ENCODE peak calls at places on chromosome 22, in ten cellular contexts. L is AG09309; Y is omental fat pad; N is PC-9; Q is brain microvascular endothelial cell; V is CD8-positive, alpha-beta T cell; U is AG04449; W is fibroblast of pulmonary artery; A is endothelial cell; X is fibroblast of mammary gland. C is an unnamed sample.

GRCh38 chr22:32473388-32473952 is 1.1 kb upstream of the FBXO7 start:
- DNase-seq in A (peak), N (peak), Q (peak), X (peak), W (peak), U (no peak), L (peak), Y (no peak), V (peak), C (peak)

GRCh38 chr22:17777005-17777716 is 2.9 kb upstream of the BID start:
- DNase-seq in L (no peak), A (no peak), Y (no peak), N (no peak), Q (no peak), X (no peak), V (peak), W (no peak), U (no peak), C (no peak)

GRCh38 chr22:41350087-41350486 is 31.7 kb upstream of the TEF start:
- DNase-seq in Q (peak), X (peak), A (no peak), N (no peak), L (no peak), V (no peak), W (no peak), Y (no peak), U (no peak), C (no peak)

GRCh38 chr22:24474221-24474620 is 20.9 kb upstream of the UPB1 start:
- DNase-seq in U (peak), A (no peak), Y (no peak), V (no peak), N (peak), L (peak), W (peak), X (peak), Q (peak), C (peak)

GRCh38 chr22:27207907-27208306 is 550.5 kb downstream of the MIAT start:
- DNase-seq in A (no peak), Y (no peak), X (peak), V (no peak), L (peak), U (no peak), N (no peak), Q (peak), W (peak), C (no peak)

GRCh38 chr22:45563362-45564040 is 60.8 kb downstream of the FBLN1 start:
- DNase-seq in Q (no peak), X (no peak), Y (no peak), N (no peak), W (no peak), L (no peak), V (no peak), A (no peak), U (no peak), C (no peak)

GRCh38 chr22:45960477-45961386 is 16.2 kb downstream of the WNT7B start:
- DNase-seq in W (no peak), U (no peak), N (peak), A (no peak), Y (no peak), V (no peak), L (no peak), X (no peak), Q (no peak), C (no peak)

GRCh38 chr22:19292262-19293230 is 1.0 kb upstream of the CLTCL1 start:
- DNase-seq in A (no peak), N (no peak), V (peak), L (no peak), Q (no peak), W (peak), Y (no peak), X (peak), U (no peak), C (no peak)

GRCh38 chr22:46935506-46936377 is 173.3 kb downstream of the TBC1D22A start:
- DNase-seq in Y (no peak), N (no peak), W (no peak), X (no peak), U (no peak), Q (no peak), V (no peak), A (no peak), L (no peak), C (no peak)

GRCh38 chr22:42939941-42940653 is 74.9 kb downstream of the PACSIN2 start:
- DNase-seq in Q (peak), W (peak), A (no peak), X (peak), Y (no peak), L (no peak), U (peak), V (no peak), N (peak), C (peak)

GRCh38 chr22:26586556-26587325 is 3.2 kb downstream of the TPST2 start:
- DNase-seq in V (peak), U (no peak), W (no peak), N (no peak), X (no peak), Y (no peak), L (no peak), Q (no peak), A (no peak), C (no peak)

GRCh38 chr22:46614070-46614931 is 5.9 kb upstream of the GRAMD4 start:
- DNase-seq in A (no peak), Q (no peak), L (no peak), W (no peak), U (no peak), X (no peak), Y (no peak), V (peak), N (no peak), C (no peak)

DNA sequence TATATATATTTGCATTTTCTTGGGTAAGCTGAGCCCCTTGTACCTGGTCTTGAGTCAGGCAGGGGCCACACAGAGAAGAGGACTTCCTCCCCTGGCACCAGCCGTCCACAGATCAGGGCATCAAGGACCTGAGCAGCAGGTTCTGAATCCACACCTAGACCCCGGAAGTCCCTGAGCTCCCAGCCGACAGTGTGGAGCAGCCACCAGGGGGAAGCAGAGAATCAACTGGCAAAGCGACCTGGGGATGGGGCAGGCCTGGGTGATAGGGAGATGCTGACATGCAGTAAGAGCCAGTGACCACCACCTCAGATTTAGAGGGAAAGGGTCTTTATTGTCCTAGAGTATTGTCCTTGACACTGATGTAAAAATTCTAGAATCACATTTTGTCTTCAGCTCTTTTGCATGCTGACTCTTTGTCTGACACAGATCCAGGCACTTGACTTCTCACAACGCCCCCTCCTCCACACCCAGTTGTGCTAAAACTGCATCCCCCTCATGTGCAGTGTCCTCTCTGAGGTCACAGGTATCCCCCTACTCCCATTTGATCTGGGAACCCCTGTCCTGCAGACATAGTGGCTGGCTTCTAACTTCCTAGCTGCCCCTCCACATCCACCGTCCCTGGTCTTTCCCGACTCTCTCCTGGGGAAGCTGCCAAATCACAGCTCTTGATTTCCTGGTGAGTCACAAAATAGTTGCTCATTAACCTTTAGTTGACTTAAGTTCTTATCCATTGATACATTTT is 109.3 kb downstream of the GGTLC2 start:
- DNase-seq in V (peak), N (peak), Q (peak), U (no peak), L (no peak), A (peak), Y (no peak), W (peak), X (peak), C (peak)
- TF ChIP-seq CTCF in V (peak), N (peak), Q (peak), U (peak), L (peak), A (peak), Y (no peak), W (peak), X (peak), C (peak)

DNA sequence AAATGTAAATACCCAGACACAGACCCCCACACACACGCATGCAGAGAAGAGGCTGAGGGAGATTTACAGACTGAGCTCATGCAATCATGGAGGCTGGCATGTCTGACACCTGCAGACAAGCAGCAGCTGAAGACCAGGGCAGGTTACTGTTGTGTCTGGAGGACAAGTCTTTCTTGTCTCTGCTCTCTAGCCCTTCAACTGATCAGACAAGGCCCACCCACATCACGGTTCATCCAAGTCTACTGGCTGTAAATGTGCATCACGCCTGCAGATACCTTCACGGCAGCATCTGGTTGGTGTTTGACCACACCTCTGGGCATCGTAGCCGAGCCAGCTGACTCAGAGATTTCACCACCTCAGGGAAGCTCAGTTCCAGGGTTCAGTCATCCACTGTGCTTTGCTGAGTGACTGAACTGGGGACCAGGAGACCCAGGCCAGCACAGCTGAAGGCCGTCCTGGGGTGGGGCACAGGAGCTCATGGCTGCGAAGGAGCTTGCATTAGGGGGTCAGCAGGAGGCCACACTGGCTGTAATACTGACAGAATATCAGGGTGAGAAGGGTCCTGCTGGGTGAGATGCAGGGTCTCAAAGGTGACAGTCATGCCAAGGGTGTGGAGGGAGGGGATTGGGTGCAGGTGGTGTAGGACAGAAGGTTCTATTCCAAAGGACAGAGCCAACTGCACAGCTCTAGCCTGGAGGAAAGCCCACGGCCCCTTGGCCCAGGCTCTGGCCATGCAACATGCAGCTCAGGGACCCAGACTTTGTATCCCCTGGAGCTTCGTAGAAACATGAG is 304.9 kb downstream of the BRD1 start:
- DNase-seq in W (no peak), N (no peak), X (no peak), U (no peak), Q (no peak), V (no peak), L (no peak), A (no peak), Y (no peak), C (no peak)
- TF ChIP-seq CTCF in W (no peak), N (no peak), X (no peak), U (no peak), Q (no peak), V (no peak), L (no peak), A (no peak), Y (no peak), C (no peak)

DNA sequence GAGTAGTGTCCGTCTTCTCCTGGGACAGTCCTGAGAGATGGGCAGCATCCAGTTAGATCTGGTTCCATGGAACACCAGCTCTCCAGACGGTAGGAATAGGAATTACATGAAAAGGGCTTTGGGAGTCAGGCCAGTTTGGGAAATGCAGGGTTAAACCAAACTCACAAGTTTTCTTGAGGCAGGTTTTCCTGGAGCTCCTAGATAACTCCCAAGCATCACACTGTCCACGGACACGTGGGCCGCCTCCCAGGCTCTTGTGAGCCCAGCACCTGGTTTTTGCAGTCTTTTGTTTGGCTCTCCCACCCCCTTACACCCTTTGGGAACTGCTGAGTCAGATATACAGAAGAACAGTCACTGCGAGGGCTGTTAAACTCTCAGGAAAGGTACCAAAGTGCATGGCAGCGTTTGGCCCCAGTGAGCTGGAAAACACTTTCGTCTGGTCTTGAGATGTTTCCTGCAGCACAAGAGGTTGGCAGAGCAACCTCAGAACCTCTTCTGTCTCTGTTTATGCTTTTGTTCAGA is 90.0 kb downstream of the BCR start:
- DNase-seq in Q (no peak), U (no peak), A (no peak), W (peak), V (no peak), Y (no peak), X (peak), N (no peak), L (no peak), C (no peak)
- TF ChIP-seq CTCF in Q (peak), U (peak), A (no peak), W (peak), V (no peak), Y (no peak), X (peak), N (no peak), L (no peak), C (peak)

DNA sequence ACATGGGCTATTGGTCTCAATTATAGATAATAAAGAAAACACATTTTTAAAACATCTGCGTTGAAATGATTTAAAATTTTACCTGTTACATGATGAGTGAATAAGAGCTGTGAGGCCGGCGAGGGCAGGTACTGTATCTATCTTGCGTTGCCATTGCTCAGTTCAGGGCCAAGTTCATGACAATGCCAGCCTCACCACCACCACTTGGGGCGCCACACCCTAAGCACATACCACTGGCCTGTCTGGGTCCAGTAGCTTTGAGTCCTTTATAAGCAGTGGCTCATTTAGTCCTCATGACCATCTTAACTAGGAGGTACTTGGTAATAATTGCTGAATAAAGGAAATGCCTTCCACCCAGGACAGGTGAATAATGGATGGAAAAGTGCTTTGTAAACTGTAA is 14.5 kb upstream of the MB start:
- DNase-seq in A (peak), V (peak), U (no peak), L (no peak), N (peak), X (peak), Q (peak), W (peak), Y (no peak), C (no peak)
- TF ChIP-seq CTCF in A (peak), V (peak), U (peak), L (peak), N (peak), X (peak), Q (peak), W (peak), Y (no peak), C (peak)

GRCh38 chr22:20751185-20751851 is 22.6 kb upstream of the SERPIND1 start:
- DNase-seq in L (no peak), Q (no peak), W (no peak), V (no peak), X (no peak), N (no peak), Y (no peak), A (peak), U (no peak), C (no peak)
- TF ChIP-seq CTCF in L (no peak), Q (peak), W (no peak), V (no peak), X (no peak), N (no peak), Y (no peak), A (no peak), U (no peak), C (no peak)

DNA sequence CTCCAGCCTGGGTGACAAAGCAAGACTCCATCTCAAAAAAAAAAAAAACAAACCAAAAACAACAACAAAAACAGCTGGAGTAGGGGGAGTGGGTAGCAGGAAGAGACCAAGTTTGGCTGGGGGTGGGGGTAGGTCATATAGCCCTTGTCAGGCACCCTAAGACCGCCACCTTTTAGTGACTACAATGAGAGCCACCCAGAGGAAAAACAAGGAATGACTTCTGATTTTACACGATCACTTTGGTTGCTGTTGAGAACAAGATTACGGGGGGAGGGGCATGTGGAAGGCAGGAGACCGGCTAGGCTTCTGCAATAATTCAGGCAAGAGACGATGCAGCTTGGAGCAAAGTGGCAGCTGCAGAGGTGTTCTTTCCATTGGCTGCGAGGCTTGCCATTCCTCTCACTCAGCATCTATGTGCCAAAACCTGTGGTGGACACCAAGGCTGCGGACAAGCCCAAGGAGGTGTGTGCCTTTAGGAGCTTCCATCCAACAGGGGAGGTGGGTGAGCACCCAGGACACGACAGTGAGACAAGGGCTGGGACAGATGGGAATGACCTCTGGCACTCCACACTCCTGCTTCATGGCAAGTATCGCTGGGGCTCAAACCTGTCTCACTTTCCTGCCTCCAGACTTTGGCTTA is 1.7 kb downstream of the RPS19BP1 start:
- DNase-seq in U (no peak), L (no peak), Y (no peak), W (peak), V (no peak), N (no peak), Q (peak), A (no peak), X (peak), C (no peak)
- TF ChIP-seq CTCF in U (peak), L (no peak), Y (no peak), W (peak), V (no peak), N (peak), Q (peak), A (peak), X (peak), C (peak)

GRCh38 chr22:31345331-31346254 is 553 bp downstream of the PATZ1 start:
- DNase-seq in L (no peak), A (peak), Y (peak), W (peak), V (peak), Q (peak), X (peak), N (peak), U (no peak), C (peak)
- TF ChIP-seq CTCF in L (peak), A (peak), Y (peak), W (peak), V (peak), Q (peak), X (no peak), N (peak), U (peak), C (peak)

C was measured in HFFc6.